ENCODE peak calls at places on chromosomes 5 and 9, in eight cellular contexts. A is NCI-H1092; K is uterus; N is HTR-8/SVneo; F is astrocyte of the hippocampus; H is KBM-7; Z is fibroblast of gingiva; M is stimulated activated CD4-positive, alpha-beta T cell treated with anti-CD3 and anti-CD28 coated beads, Interleukin-2, amount 100 ng/mL, for 48 hours. E is an unnamed sample.

GRCh38 chr5:133285583-133286021 is 233.8 kb downstream of the HSPA4 start:
- DNase-seq in A (no peak), K (no peak), N (peak; percentile 71), F (peak; percentile 32), H (no peak), Z (no peak), M (no peak), E (no peak)

GRCh38 chr5:68007446-68007845 is 208.1 kb upstream of the PIK3R1 start:
- DNase-seq in A (no peak), K (peak; percentile 50), N (no peak), F (no peak), H (peak; percentile 69), Z (peak; percentile 89), M (no peak), E (no peak)

GRCh38 chr5:120794121-120794520 is 330.0 kb downstream of the PRR16 start:
- DNase-seq in A (no peak), K (no peak), N (no peak), F (no peak), H (no peak), Z (peak; percentile 15), M (no peak), E (no peak)

GRCh38 chr9:127154390-127155191 is 32.2 kb upstream of the ANGPTL2 start:
- DNase-seq in A (no peak), K (peak; percentile 47), N (no peak), F (peak; percentile 92), H (no peak), Z (peak; percentile 85), M (no peak), E (peak; percentile 49)

GRCh38 chr9:114908796-114909448 is 21.5 kb downstream of the TNFSF8 start:
- DNase-seq in A (no peak), K (no peak), N (no peak), F (peak; percentile 29), H (no peak), Z (no peak), M (no peak), E (no peak)

GRCh38 chr9:71740199-71740598 is 28.1 kb downstream of the CEMIP2 start:
- DNase-seq in A (no peak), K (no peak), N (no peak), F (no peak), H (no peak), Z (peak; percentile 38), M (no peak), E (no peak)

GRCh38 chr5:112200132-112200531 is 218.9 kb downstream of the EPB41L4A start:
- DNase-seq in A (no peak), K (no peak), N (no peak), F (no peak), H (no peak), Z (no peak), M (no peak), E (no peak)

GRCh38 chr5:4245511-4245910 is 649.9 kb downstream of the IRX1 start:
- DNase-seq in A (no peak), K (no peak), N (no peak), F (no peak), H (no peak), Z (no peak), M (no peak), E (no peak)

GRCh38 chr5:35136386-35136785 is 88.6 kb upstream of the AGXT2 start:
- DNase-seq in A (no peak), K (no peak), N (peak; percentile 71), F (peak; percentile 13), H (no peak), Z (peak; percentile 81), M (peak; percentile 8), E (no peak)

GRCh38 chr5:61029456-61030162 is 84.6 kb downstream of the NDUFAF2 start:
- DNase-seq in A (no peak), K (no peak), N (no peak), F (no peak), H (no peak), Z (peak; percentile 8), M (no peak), E (no peak)

GRCh38 chr5:57432876-57433275 is 49.7 kb downstream of the ACTBL2 start:
- DNase-seq in A (no peak), K (no peak), N (no peak), F (no peak), H (no peak), Z (no peak), M (no peak), E (no peak)

GRCh38 chr9:129910628-129911567 is 75.6 kb downstream of the USP20 start:
- DNase-seq in A (no peak), K (no peak), N (peak; percentile 84), F (peak; percentile 97), H (no peak), Z (peak; percentile 99), M (no peak), E (no peak)

GRCh38 chr5:56763711-56764466 is 51.5 kb upstream of the MAP3K1 start:
- DNase-seq in A (peak; percentile 1), K (no peak), N (peak; percentile 26), F (peak; percentile 24), H (peak; percentile 95), Z (peak; percentile 41), M (no peak), E (peak; percentile 45)

GRCh38 chr5:169717298-169717697 is 80.2 kb downstream of the DOCK2 start:
- DNase-seq in A (no peak), K (no peak), N (no peak), F (no peak), H (no peak), Z (peak; percentile 86), M (no peak), E (no peak)

GRCh38 chr5:146564036-146564762 is 48.2 kb upstream of the GPR151 start:
- DNase-seq in A (no peak), K (no peak), N (no peak), F (peak; percentile 31), H (no peak), Z (no peak), M (no peak), E (no peak)

GRCh38 chr5:107764976-107765684 is 94.4 kb upstream of the EFNA5 start:
- DNase-seq in A (no peak), K (no peak), N (no peak), F (no peak), H (no peak), Z (no peak), M (no peak), E (no peak)

GRCh38 chr5:141608557-141608956 is 10.2 kb downstream of the DIAPH1 start:
- DNase-seq in A (no peak), K (no peak), N (no peak), F (no peak), H (no peak), Z (no peak), M (no peak), E (no peak)

GRCh38 chr9:133104718-133105460 is 16.2 kb downstream of the RALGDS start:
- DNase-seq in A (no peak), K (peak; percentile 11), N (no peak), F (no peak), H (no peak), Z (no peak), M (no peak), E (no peak)

GRCh38 chr9:31355965-31356364 is 1028.5 kb upstream of the ACO1 start:
- DNase-seq in A (no peak), K (no peak), N (no peak), F (no peak), H (no peak), Z (no peak), M (no peak), E (no peak)

GRCh38 chr9:110050925-110051355 is 157.0 kb downstream of the C9orf152 start:
- DNase-seq in A (no peak), K (peak; percentile 60), N (peak; percentile 81), F (peak; percentile 76), H (no peak), Z (peak; percentile 93), M (no peak), E (peak; percentile 69)

GRCh38 chr5:142845402-142845901 is 75.3 kb downstream of the ARHGAP26 start:
- DNase-seq in A (no peak), K (no peak), N (no peak), F (no peak), H (peak; percentile 34), Z (no peak), M (no peak), E (no peak)

GRCh38 chr5:147912015-147912414 is 5.7 kb upstream of the C5orf46 start:
- DNase-seq in A (no peak), K (no peak), N (no peak), F (no peak), H (peak; percentile 54), Z (no peak), M (no peak), E (no peak)

GRCh38 chr5:119174578-119175163 is 103.8 kb downstream of the DMXL1 start:
- DNase-seq in A (no peak), K (no peak), N (no peak), F (no peak), H (no peak), Z (no peak), M (no peak), E (no peak)

GRCh38 chr5:150335778-150336177 is 21.7 kb upstream of the TCOF1 start:
- DNase-seq in A (no peak), K (no peak), N (no peak), F (no peak), H (no peak), Z (no peak), M (no peak), E (no peak)

GRCh38 chr5:178074266-178074952 is 38.9 kb upstream of the N4BP3 start:
- DNase-seq in A (no peak), K (no peak), N (peak; percentile 59), F (peak; percentile 37), H (no peak), Z (no peak), M (no peak), E (peak; percentile 65)

GRCh38 chr9:76553680-76554079 is 94.7 kb downstream of the GCNT1 start:
- DNase-seq in A (no peak), K (no peak), N (no peak), F (no peak), H (no peak), Z (no peak), M (no peak), E (no peak)

GRCh38 chr9:99819123-99819483 is 2.6 kb upstream of the NR4A3 start:
- DNase-seq in A (no peak), K (no peak), N (no peak), F (no peak), H (no peak), Z (no peak), M (no peak), E (no peak)

GRCh38 chr9:124419832-124420489 is 4.7 kb upstream of the PSMB7 start:
- DNase-seq in A (no peak), K (no peak), N (no peak), F (no peak), H (no peak), Z (no peak), M (no peak), E (no peak)

GRCh38 chr9:33164138-33164809 is 2.9 kb downstream of the B4GALT1 start:
- DNase-seq in A (no peak), K (no peak), N (no peak), F (no peak), H (no peak), Z (peak; percentile 69), M (no peak), E (peak; percentile 40)

GRCh38 chr9:17422994-17423680 is 155.7 kb upstream of the SH3GL2 start:
- DNase-seq in A (peak; percentile 22), K (no peak), N (no peak), F (no peak), H (no peak), Z (peak; percentile 19), M (no peak), E (no peak)